ENCODE peak calls at places on chromosomes 4 and X, in six cellular contexts. One of them, this sample, is unnamed.

GRCh38 chr4:6193399-6193798 is 7.0 kb downstream of the JAKMIP1 start:
- DNase-seq in activated naive CD8-positive, alpha-beta T cell treated with anti-CD3 and anti-CD28 coated beads, Interleukin-2, amount 10 ng/mL, durations not matched to agents 7 days and 5 days: no peak
- DNase-seq in CD4-positive, alpha-beta T cell: no peak
- DNase-seq in Calu3: no peak
- DNase-seq in T-helper 2 cell: no peak
- DNase-seq in hepatocyte: no peak
- DNase-seq in this sample: no peak

GRCh38 chr4:27176881-27177280 is 316.2 kb downstream of the STIM2 start:
- DNase-seq in activated naive CD8-positive, alpha-beta T cell treated with anti-CD3 and anti-CD28 coated beads, Interleukin-2, amount 10 ng/mL, durations not matched to agents 7 days and 5 days: no peak
- DNase-seq in CD4-positive, alpha-beta T cell: no peak
- DNase-seq in Calu3: no peak
- DNase-seq in T-helper 2 cell: no peak
- DNase-seq in hepatocyte: no peak
- DNase-seq in this sample: no peak

GRCh38 chr4:106056914-106057313 is 161.6 kb downstream of the NPNT start:
- DNase-seq in activated naive CD8-positive, alpha-beta T cell treated with anti-CD3 and anti-CD28 coated beads, Interleukin-2, amount 10 ng/mL, durations not matched to agents 7 days and 5 days: no peak
- DNase-seq in CD4-positive, alpha-beta T cell: no peak
- DNase-seq in Calu3: no peak
- DNase-seq in T-helper 2 cell: no peak
- DNase-seq in hepatocyte: no peak
- DNase-seq in this sample: no peak

GRCh38 chrX:14243823-14244222 is 214.1 kb upstream of the GEMIN8 start:
- DNase-seq in activated naive CD8-positive, alpha-beta T cell treated with anti-CD3 and anti-CD28 coated beads, Interleukin-2, amount 10 ng/mL, durations not matched to agents 7 days and 5 days: no peak
- DNase-seq in CD4-positive, alpha-beta T cell: no peak
- DNase-seq in Calu3: no peak
- DNase-seq in T-helper 2 cell: no peak
- DNase-seq in hepatocyte: no peak
- DNase-seq in this sample: no peak

GRCh38 chr4:39785031-39785430 is 87.1 kb downstream of the UBE2K start:
- DNase-seq in activated naive CD8-positive, alpha-beta T cell treated with anti-CD3 and anti-CD28 coated beads, Interleukin-2, amount 10 ng/mL, durations not matched to agents 7 days and 5 days: no peak
- DNase-seq in CD4-positive, alpha-beta T cell: no peak
- DNase-seq in Calu3: no peak
- DNase-seq in T-helper 2 cell: no peak
- DNase-seq in hepatocyte: no peak
- DNase-seq in this sample: no peak

GRCh38 chr4:64271601-64272081 is 137.6 kb downstream of the TECRL start:
- DNase-seq in activated naive CD8-positive, alpha-beta T cell treated with anti-CD3 and anti-CD28 coated beads, Interleukin-2, amount 10 ng/mL, durations not matched to agents 7 days and 5 days: no peak
- DNase-seq in CD4-positive, alpha-beta T cell: no peak
- DNase-seq in Calu3: peak; percentile 64
- DNase-seq in T-helper 2 cell: no peak
- DNase-seq in hepatocyte: no peak
- DNase-seq in this sample: no peak

GRCh38 chr4:145099653-145100052 is 1.5 kb downstream of the ABCE1 start:
- DNase-seq in activated naive CD8-positive, alpha-beta T cell treated with anti-CD3 and anti-CD28 coated beads, Interleukin-2, amount 10 ng/mL, durations not matched to agents 7 days and 5 days: no peak
- DNase-seq in CD4-positive, alpha-beta T cell: no peak
- DNase-seq in Calu3: no peak
- DNase-seq in T-helper 2 cell: no peak
- DNase-seq in hepatocyte: no peak
- DNase-seq in this sample: no peak

GRCh38 chrX:140292188-140292587 is 212.7 kb downstream of the SOX3 start:
- DNase-seq in activated naive CD8-positive, alpha-beta T cell treated with anti-CD3 and anti-CD28 coated beads, Interleukin-2, amount 10 ng/mL, durations not matched to agents 7 days and 5 days: no peak
- DNase-seq in CD4-positive, alpha-beta T cell: no peak
- DNase-seq in Calu3: no peak
- DNase-seq in T-helper 2 cell: no peak
- DNase-seq in hepatocyte: no peak
- DNase-seq in this sample: no peak

GRCh38 chrX:17706676-17707075 is 30.6 kb upstream of the SCML1 start:
- DNase-seq in activated naive CD8-positive, alpha-beta T cell treated with anti-CD3 and anti-CD28 coated beads, Interleukin-2, amount 10 ng/mL, durations not matched to agents 7 days and 5 days: no peak
- DNase-seq in CD4-positive, alpha-beta T cell: no peak
- DNase-seq in Calu3: no peak
- DNase-seq in T-helper 2 cell: no peak
- DNase-seq in hepatocyte: peak; percentile 24
- DNase-seq in this sample: no peak

GRCh38 chr4:101019941-101020401 is 327.4 kb downstream of the PPP3CA start:
- DNase-seq in activated naive CD8-positive, alpha-beta T cell treated with anti-CD3 and anti-CD28 coated beads, Interleukin-2, amount 10 ng/mL, durations not matched to agents 7 days and 5 days: no peak
- DNase-seq in CD4-positive, alpha-beta T cell: no peak
- DNase-seq in Calu3: peak; percentile 32
- DNase-seq in T-helper 2 cell: no peak
- DNase-seq in hepatocyte: peak; percentile 52
- DNase-seq in this sample: no peak

GRCh38 chrX:121876316-121876715 is 828.9 kb downstream of the GLUD2 start:
- DNase-seq in activated naive CD8-positive, alpha-beta T cell treated with anti-CD3 and anti-CD28 coated beads, Interleukin-2, amount 10 ng/mL, durations not matched to agents 7 days and 5 days: no peak
- DNase-seq in CD4-positive, alpha-beta T cell: no peak
- DNase-seq in Calu3: peak; percentile 24
- DNase-seq in T-helper 2 cell: no peak
- DNase-seq in hepatocyte: no peak
- DNase-seq in this sample: no peak

GRCh38 chrX:53383376-53384087 is 38.9 kb downstream of the SMC1A start:
- DNase-seq in activated naive CD8-positive, alpha-beta T cell treated with anti-CD3 and anti-CD28 coated beads, Interleukin-2, amount 10 ng/mL, durations not matched to agents 7 days and 5 days: no peak
- DNase-seq in CD4-positive, alpha-beta T cell: no peak
- DNase-seq in Calu3: no peak
- DNase-seq in T-helper 2 cell: no peak
- DNase-seq in hepatocyte: no peak
- DNase-seq in this sample: no peak

GRCh38 chrX:84046403-84046984 is 141.5 kb downstream of the RPS6KA6 start:
- DNase-seq in activated naive CD8-positive, alpha-beta T cell treated with anti-CD3 and anti-CD28 coated beads, Interleukin-2, amount 10 ng/mL, durations not matched to agents 7 days and 5 days: peak; percentile 24
- DNase-seq in CD4-positive, alpha-beta T cell: no peak
- DNase-seq in Calu3: peak; percentile 32
- DNase-seq in T-helper 2 cell: no peak
- DNase-seq in hepatocyte: peak; percentile 26
- DNase-seq in this sample: no peak

GRCh38 chr4:42995343-42995944 is 102.9 kb downstream of the GRXCR1 start:
- DNase-seq in activated naive CD8-positive, alpha-beta T cell treated with anti-CD3 and anti-CD28 coated beads, Interleukin-2, amount 10 ng/mL, durations not matched to agents 7 days and 5 days: no peak
- DNase-seq in CD4-positive, alpha-beta T cell: no peak
- DNase-seq in Calu3: no peak
- DNase-seq in T-helper 2 cell: no peak
- DNase-seq in hepatocyte: peak; percentile 42
- DNase-seq in this sample: no peak

GRCh38 chr4:108620933-108621905 is 843 bp downstream of the RPL34 start:
- DNase-seq in activated naive CD8-positive, alpha-beta T cell treated with anti-CD3 and anti-CD28 coated beads, Interleukin-2, amount 10 ng/mL, durations not matched to agents 7 days and 5 days: no peak
- DNase-seq in CD4-positive, alpha-beta T cell: no peak
- DNase-seq in Calu3: no peak
- DNase-seq in T-helper 2 cell: no peak
- DNase-seq in hepatocyte: no peak
- DNase-seq in this sample: no peak

GRCh38 chr4:165864228-165864627 is 8.8 kb upstream of the TLL1 start:
- DNase-seq in activated naive CD8-positive, alpha-beta T cell treated with anti-CD3 and anti-CD28 coated beads, Interleukin-2, amount 10 ng/mL, durations not matched to agents 7 days and 5 days: no peak
- DNase-seq in CD4-positive, alpha-beta T cell: no peak
- DNase-seq in Calu3: no peak
- DNase-seq in T-helper 2 cell: no peak
- DNase-seq in hepatocyte: no peak
- DNase-seq in this sample: no peak

GRCh38 chrX:40152706-40153334 is 55.1 kb upstream of the BCOR start:
- DNase-seq in activated naive CD8-positive, alpha-beta T cell treated with anti-CD3 and anti-CD28 coated beads, Interleukin-2, amount 10 ng/mL, durations not matched to agents 7 days and 5 days: no peak
- DNase-seq in CD4-positive, alpha-beta T cell: no peak
- DNase-seq in Calu3: peak; percentile 71
- DNase-seq in T-helper 2 cell: no peak
- DNase-seq in hepatocyte: peak; percentile 44
- DNase-seq in this sample: no peak

This sample was measured in CD8-positive, alpha-beta memory T cell.